ENCODE peak calls at places on chromosome 19, in nine cellular contexts. X is NCI-H187; P is CD8-positive, alpha-beta memory T cell; J is heart right ventricle; V is heart left ventricle; H is tibial nerve; E is anterior cingulate cortex; Y is nephron progenitor cell; T is astrocyte of the cerebellum. A is an unnamed sample.
A peak's percentile ranks its signal among the peaks of the same experiment; 100 is the strongest.

GRCh38 chr19:2081873-2082810 is 14.0 kb downstream of the MOB3A start:
- DNase-seq in X (no peak), E (no peak), Y (no peak), J (no peak), T (no peak), P (peak; percentile 45), V (no peak), H (no peak), A (no peak)

GRCh38 chr19:6103217-6103644 is 7.1 kb downstream of the RFX2 start:
- DNase-seq in H (peak; percentile 53), V (peak; percentile 87), T (peak; percentile 85), X (no peak), Y (no peak), J (peak; percentile 78), P (no peak), E (no peak), A (peak; percentile 79)

GRCh38 chr19:6754136-6754535 is 13.1 kb downstream of the SH2D3A start:
- DNase-seq in E (no peak), T (no peak), X (no peak), P (no peak), H (no peak), J (no peak), V (no peak), Y (no peak), A (peak; percentile 65)

GRCh38 chr19:35256566-35256965 is 7.8 kb downstream of the LSR start:
- DNase-seq in H (no peak), X (no peak), T (no peak), V (no peak), Y (no peak), J (no peak), P (no peak), E (no peak), A (no peak)

GRCh38 chr19:29702958-29703320 is 12.1 kb downstream of the C19orf12 start:
- DNase-seq in E (no peak), V (no peak), T (no peak), Y (no peak), H (no peak), X (no peak), J (no peak), P (no peak), A (peak; percentile 15)

GRCh38 chr19:1672038-1672768 is 19.8 kb upstream of the TCF3 start:
- DNase-seq in P (peak; percentile 40), Y (peak; percentile 65), J (no peak), V (no peak), T (no peak), X (no peak), H (no peak), E (no peak), A (peak; percentile 80)

GRCh38 chr19:38975214-38975860 is at the start of gene FBXO17:
- DNase-seq in J (peak; percentile 26), V (peak; percentile 60), X (no peak), Y (peak; percentile 74), P (no peak), T (no peak), E (peak; percentile 8), H (peak; percentile 29), A (peak; percentile 76)

GRCh38 chr19:17743874-17744273 is 7.4 kb upstream of the FCHO1 start:
- DNase-seq in Y (no peak), V (no peak), H (no peak), E (no peak), J (no peak), X (no peak), P (no peak), T (no peak), A (no peak)

GRCh38 chr19:15919243-15919642 is 15.1 kb downstream of the CYP4F11 start:
- DNase-seq in T (no peak), Y (no peak), E (no peak), P (no peak), X (no peak), H (no peak), V (no peak), J (no peak), A (no peak)

GRCh38 chr19:49297403-49297802 is 27.6 kb downstream of the SLC6A16 start:
- DNase-seq in X (no peak), V (no peak), E (no peak), T (no peak), Y (no peak), J (no peak), H (no peak), P (no peak), A (no peak)

GRCh38 chr19:41366089-41366488 is 2.1 kb upstream of the B9D2 start:
- DNase-seq in V (no peak), E (no peak), Y (no peak), H (no peak), P (no peak), T (no peak), J (no peak), X (no peak), A (no peak)

GRCh38 chr19:40584007-40584406 is 7.3 kb downstream of the SHKBP1 start:
- DNase-seq in Y (no peak), J (no peak), H (no peak), X (no peak), P (no peak), V (no peak), E (no peak), T (no peak), A (no peak)

GRCh38 chr19:13765395-13766094 is 1.2 kb downstream of the MRI1 start:
- DNase-seq in P (no peak), T (no peak), J (no peak), H (no peak), V (no peak), X (no peak), Y (no peak), E (no peak), A (no peak)

GRCh38 chr19:7395360-7395781 is 46.6 kb downstream of the ARHGEF18 start:
- DNase-seq in Y (peak; percentile 20), J (no peak), V (no peak), X (no peak), T (no peak), H (no peak), P (no peak), E (no peak), A (no peak)

GRCh38 chr19:16293133-16294085 is 31.2 kb upstream of the KLF2 start:
- DNase-seq in P (no peak), V (peak; percentile 84), T (peak; percentile 79), J (peak; percentile 88), Y (peak; percentile 19), X (no peak), E (no peak), H (peak; percentile 70), A (peak; percentile 68)

GRCh38 chr19:5289060-5289990 is 51.3 kb downstream of the PTPRS start:
- DNase-seq in X (no peak), Y (no peak), J (no peak), V (no peak), H (no peak), E (no peak), P (no peak), T (no peak), A (no peak)

GRCh38 chr19:35731353-35731752 is 10.9 kb downstream of the IGFLR1 start:
- DNase-seq in X (no peak), Y (no peak), H (no peak), J (no peak), V (no peak), T (no peak), P (no peak), E (no peak), A (no peak)

GRCh38 chr19:6076291-6076665 is 34.0 kb downstream of the RFX2 start:
- DNase-seq in J (no peak), H (no peak), Y (no peak), X (no peak), T (no peak), P (no peak), E (no peak), V (no peak), A (no peak)

GRCh38 chr19:11587302-11587972 is 9.8 kb upstream of the ZNF627 start:
- DNase-seq in E (peak; percentile 9), Y (peak; percentile 84), H (peak; percentile 71), X (no peak), P (peak; percentile 68), V (peak; percentile 73), T (peak; percentile 41), J (peak; percentile 81), A (peak; percentile 85)

GRCh38 chr19:47344425-47344824 is 4.7 kb upstream of the DHX34 start:
- DNase-seq in E (no peak), T (no peak), V (no peak), Y (no peak), X (no peak), H (no peak), J (no peak), P (no peak), A (no peak)

GRCh38 chr19:46461537-46461936 is 9.8 kb downstream of the PNMA8A start:
- DNase-seq in Y (no peak), H (no peak), J (no peak), T (no peak), X (no peak), E (no peak), V (no peak), P (no peak), A (no peak)